ENCODE peak calls at places on chromosomes 12 and 14, in four cellular contexts. A, Z, H and W are unnamed samples.

GRCh38 chr14:75226755-75227544 is 50.5 kb upstream of the TMED10 start:
- DNase-seq in A (no peak), Z (peak), H (no peak), W (no peak)

GRCh38 chr12:121803861-121804416 is at the start of gene SETD1B:
- DNase-seq in Z (peak), A (peak), H (peak), W (peak)

GRCh38 chr14:90629471-90629870 is 186.8 kb downstream of the TTC7B start:
- DNase-seq in A (no peak), Z (no peak), H (no peak), W (no peak)

GRCh38 chr12:16349132-16349463 is 1.7 kb downstream of the MGST1 start:
- DNase-seq in A (peak), Z (peak), H (peak), W (peak)

GRCh38 chr14:105067140-105067968 is 2.1 kb upstream of the GPR132 start:
- DNase-seq in H (no peak), A (no peak), Z (peak), W (no peak)

GRCh38 chr14:92122761-92123160 is 992 bp downstream of the CPSF2 start:
- DNase-seq in A (no peak), H (no peak), Z (no peak), W (peak)

GRCh38 chr12:39723831-39724230 is 104.2 kb upstream of the ABCD2 start:
- DNase-seq in Z (no peak), H (no peak), A (peak), W (peak)

GRCh38 chr12:103529306-103529705 is 33.5 kb upstream of the C12orf42 start:
- DNase-seq in H (no peak), A (no peak), Z (no peak), W (no peak)

GRCh38 chr12:84946753-84947152 is 34.2 kb upstream of the SLC6A15 start:
- DNase-seq in H (no peak), A (no peak), Z (no peak), W (no peak)

GRCh38 chr12:5102806-5103205 is 59.1 kb downstream of the KCNA5 start:
- DNase-seq in Z (no peak), H (no peak), A (no peak), W (no peak)

GRCh38 chr12:106135781-106136180 is 3.0 kb downstream of the NUAK1 start:
- DNase-seq in A (peak), H (no peak), Z (no peak), W (peak)

GRCh38 chr14:56199095-56199975 is 81.1 kb downstream of the PELI2 start:
- DNase-seq in Z (no peak), A (peak), H (peak), W (peak)

GRCh38 chr12:47021298-47021697 is 58.1 kb upstream of the PCED1B start:
- DNase-seq in A (peak), Z (no peak), H (no peak), W (peak)

GRCh38 chr14:76421662-76422061 is 45.7 kb downstream of the ESRRB start:
- DNase-seq in A (no peak), Z (no peak), H (no peak), W (no peak)

GRCh38 chr14:64465208-64465821 is at the start of gene AKAP5:
- DNase-seq in A (no peak), Z (peak), H (no peak), W (peak)

GRCh38 chr14:68626386-68626785 is 166.5 kb downstream of the ZFP36L1 start:
- DNase-seq in Z (no peak), H (no peak), A (peak), W (no peak)

GRCh38 chr12:4275869-4276253 is 2.3 kb downstream of the CCND2 start:
- DNase-seq in A (no peak), Z (no peak), H (peak), W (no peak)

GRCh38 chr12:96811083-96811482 is 96.0 kb upstream of the NEDD1 start:
- DNase-seq in Z (no peak), A (peak), H (no peak), W (peak)

GRCh38 chr14:89004195-89004594 is 179.7 kb downstream of the TTC8 start:
- DNase-seq in H (no peak), A (peak), Z (no peak), W (peak)

GRCh38 chr12:85301054-85301453 is 21.0 kb downstream of the ALX1 start:
- DNase-seq in Z (peak), H (no peak), A (no peak), W (no peak)

GRCh38 chr14:77660754-77661153 is 44.3 kb upstream of the SPTLC2 start:
- DNase-seq in Z (no peak), H (no peak), A (no peak), W (no peak)

GRCh38 chr12:48956279-48957140 is 777 bp downstream of the ARF3 start:
- DNase-seq in Z (peak), H (peak), A (peak), W (peak)

GRCh38 chr12:48954781-48955501 is 2.3 kb downstream of the ARF3 start:
- DNase-seq in Z (no peak), H (no peak), A (no peak), W (no peak)

GRCh38 chr12:48954061-48954460 is 3.2 kb downstream of the ARF3 start:
- DNase-seq in Z (no peak), H (no peak), A (no peak), W (no peak)

GRCh38 chr12:48958049-48958388 is 732 bp upstream of the ARF3 start:
- DNase-seq in H (no peak), Z (no peak), A (no peak), W (no peak)

DNA sequence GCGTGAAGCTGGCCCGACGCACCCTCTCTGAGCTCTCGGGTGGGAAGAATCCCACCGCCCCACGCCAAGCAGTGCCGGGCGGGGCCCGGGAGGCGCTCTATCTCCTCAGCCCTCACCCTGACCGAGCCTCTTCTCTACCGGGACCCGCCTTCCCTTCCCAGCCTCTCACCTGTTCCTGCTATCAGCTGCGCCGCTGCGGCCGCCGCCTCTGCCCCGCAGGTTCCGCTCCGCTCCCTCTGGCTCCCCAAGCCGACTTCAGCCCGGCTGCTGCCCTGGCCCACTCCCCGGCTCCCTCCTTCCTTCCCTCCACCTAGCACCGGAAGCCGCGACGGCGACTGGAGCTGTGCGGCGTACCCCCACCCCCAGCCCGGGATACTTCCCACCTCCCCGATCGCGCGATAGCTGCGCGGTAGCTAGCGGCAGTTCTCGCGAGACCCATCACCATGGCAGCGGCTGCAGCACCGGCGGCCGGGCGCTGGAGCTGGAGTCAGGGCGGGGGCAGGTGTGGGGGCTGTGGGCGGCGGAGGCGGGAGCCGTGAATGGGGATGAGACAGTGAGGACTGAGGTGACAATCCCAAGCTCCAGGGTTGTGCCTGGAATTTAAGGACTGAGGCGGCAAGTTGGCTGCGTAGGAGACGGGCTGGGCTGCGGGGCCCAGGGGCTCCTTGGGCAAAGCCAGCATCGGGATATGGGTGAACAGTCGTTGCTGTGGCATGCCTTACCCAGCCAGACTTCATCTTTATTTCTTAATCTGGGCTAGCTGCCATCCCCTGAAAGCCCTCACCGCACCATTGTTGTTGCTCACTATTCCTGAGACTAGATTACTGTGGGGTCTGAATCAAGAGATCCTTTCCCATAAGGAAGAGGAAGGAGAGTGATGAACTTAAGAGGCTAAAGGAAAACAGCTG is at the start of gene ARF3:
- DNase-seq in H (peak), A (peak), Z (peak), W (peak)
- TF ChIP-seq CTCF in H (no peak), A (no peak), Z (no peak), W (no peak)

DNA sequence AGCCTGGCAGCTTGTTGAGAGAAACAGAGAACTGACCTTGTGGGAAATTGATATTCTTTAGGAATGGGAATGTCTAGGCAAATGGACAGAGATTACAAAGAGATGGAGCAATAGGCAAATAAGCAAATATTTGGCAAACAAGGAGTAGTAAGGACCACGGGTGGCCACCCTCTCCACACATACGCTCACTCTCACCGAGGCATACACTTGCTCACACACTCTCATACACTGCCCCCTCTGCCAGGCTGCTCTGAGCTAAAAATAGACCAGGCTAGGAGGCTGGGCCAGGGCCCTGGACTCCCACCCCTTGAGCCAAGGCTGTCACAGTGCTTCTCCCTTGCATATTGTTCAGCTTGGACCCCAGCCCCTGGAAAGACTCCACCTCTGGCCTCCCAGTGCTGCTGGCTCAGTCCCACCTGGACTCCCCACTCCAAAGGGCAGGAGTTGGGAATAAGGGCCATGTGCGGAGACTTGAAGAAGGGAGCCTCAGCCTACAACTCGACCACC is 1.1 kb downstream of the PPP1R1A start:
- DNase-seq in H (peak), A (no peak), Z (no peak), W (no peak)
- H3K4me3 ChIP-seq in H (peak), A (no peak), Z (no peak), W (no peak)

GRCh38 chr14:21040370-21040925 is 1.7 kb upstream of the RNASE7 start:
- DNase-seq in A (no peak), Z (no peak), H (no peak), W (no peak)
- TF ChIP-seq CTCF in A (no peak), Z (peak), H (no peak), W (no peak)

GRCh38 chr14:99822800-99823455 is 29.7 kb downstream of the EML1 start:
- DNase-seq in Z (no peak), A (no peak), H (no peak), W (no peak)
- H3K4me3 ChIP-seq in Z (no peak), A (no peak), H (no peak), W (no peak)

GRCh38 chr14:71166434-71166833 is 259.2 kb downstream of the PCNX1 start:
- DNase-seq in Z (no peak), A (peak), H (no peak), W (peak)
- TF ChIP-seq CTCF in Z (no peak), A (peak), H (no peak), W (peak)

GRCh38 chr12:67455236-67455635 is 186.1 kb downstream of the CAND1 start:
- DNase-seq in H (no peak), A (no peak), Z (no peak), W (no peak)
- H3K4me3 ChIP-seq in H (no peak), A (no peak), Z (no peak), W (no peak)

GRCh38 chr14:32226051-32226450 is 23.0 kb upstream of the RNU6-8 start:
- DNase-seq in H (no peak), A (peak), Z (no peak), W (peak)

GRCh38 chr14:32232481-32232880 is 29.4 kb upstream of the RNU6-8 start:
- DNase-seq in Z (no peak), A (no peak), H (no peak), W (no peak)

GRCh38 chr14:32230695-32231280 is 27.7 kb upstream of the RNU6-8 start:
- DNase-seq in A (peak), Z (no peak), H (no peak), W (peak)

GRCh38 chr14:32233292-32233691 is 30.2 kb upstream of the RNU6-8 start:
- DNase-seq in Z (no peak), A (no peak), H (no peak), W (no peak)

GRCh38 chr14:32230181-32230580 is 27.1 kb upstream of the RNU6-8 start:
- DNase-seq in H (no peak), A (peak), Z (no peak), W (peak)
- TF ChIP-seq CTCF in H (no peak), A (no peak), Z (no peak), W (peak)